ENCODE peak calls at places on chromosomes 5 and 9, in seven cellular contexts. F, M, N, X, B, C and W are unnamed samples.

GRCh38 chr9:36637491-36638270 is 65.0 kb downstream of the MELK start:
- DNase-seq in B (peak), C (no peak), F (no peak), M (no peak), X (no peak), N (no peak), W (no peak)

GRCh38 chr9:81071108-81071507 is 618.2 kb downstream of the TLE1 start:
- DNase-seq in C (no peak), N (no peak), F (no peak), M (no peak), X (no peak), B (no peak), W (no peak)

GRCh38 chr5:149203896-149204544 is 62.7 kb downstream of the ABLIM3 start:
- DNase-seq in B (no peak), X (no peak), N (no peak), F (peak), M (no peak), C (no peak), W (no peak)

GRCh38 chr5:6686916-6687409 is 26.3 kb upstream of the TENT4A start:
- DNase-seq in B (no peak), C (no peak), M (no peak), F (peak), X (no peak), N (peak), W (no peak)

GRCh38 chr9:130946778-130947617 is 8.0 kb upstream of the FIBCD1 start:
- DNase-seq in N (no peak), X (no peak), M (no peak), F (no peak), C (no peak), B (no peak), W (no peak)

GRCh38 chr9:136399176-136400037 is 563 bp downstream of the SNAPC4 start:
- DNase-seq in X (peak), M (no peak), C (peak), F (no peak), N (peak), B (no peak), W (peak)

GRCh38 chr9:109440797-109441287 is 57.3 kb downstream of the PTPN3 start:
- DNase-seq in F (peak), B (peak), M (no peak), N (peak), X (peak), C (peak), W (peak)

GRCh38 chr9:127634021-127634420 is 21.9 kb downstream of the STXBP1 start:
- DNase-seq in B (no peak), C (no peak), X (no peak), F (no peak), N (no peak), M (no peak), W (no peak)

GRCh38 chr5:89043676-89044075 is 160.7 kb upstream of the MEF2C start:
- DNase-seq in N (no peak), B (no peak), M (no peak), X (no peak), F (peak), C (no peak), W (peak)

GRCh38 chr9:81619353-81620008 is 69.9 kb downstream of the TLE1 start:
- DNase-seq in M (no peak), N (no peak), F (peak), C (no peak), B (no peak), X (no peak), W (no peak)

GRCh38 chr9:19994296-19994695 is 205.5 kb upstream of the SLC24A2 start:
- DNase-seq in N (peak), C (no peak), X (no peak), B (no peak), M (no peak), F (no peak), W (no peak)

GRCh38 chr5:165622864-165623536 is 2117.6 kb downstream of the MAT2B start:
- DNase-seq in M (no peak), F (no peak), X (no peak), N (no peak), C (no peak), B (no peak), W (no peak)

GRCh38 chr9:89350988-89351557 is 32.8 kb downstream of the SECISBP2 start:
- DNase-seq in N (no peak), F (no peak), X (no peak), M (no peak), C (no peak), B (no peak), W (no peak)

GRCh38 chr5:23446436-23446835 is 61.0 kb upstream of the PRDM9 start:
- DNase-seq in B (no peak), C (no peak), M (no peak), N (no peak), F (no peak), X (no peak), W (no peak)

GRCh38 chr9:26229324-26230054 is 551.2 kb upstream of the TUSC1 start:
- DNase-seq in B (no peak), C (no peak), M (no peak), X (no peak), F (no peak), N (no peak), W (no peak)

GRCh38 chr9:136045595-136046554 is 49.2 kb downstream of the NACC2 start:
- DNase-seq in C (no peak), X (no peak), B (no peak), N (no peak), M (no peak), F (peak), W (no peak)

GRCh38 chr5:67038817-67039603 is 157.6 kb downstream of the CD180 start:
- DNase-seq in M (no peak), N (no peak), F (peak), B (no peak), C (no peak), X (no peak), W (no peak)

GRCh38 chr9:96457266-96457665 is 7.3 kb downstream of the HABP4 start:
- DNase-seq in X (no peak), B (no peak), C (no peak), F (no peak), M (no peak), N (no peak), W (no peak)

GRCh38 chr5:21688655-21689054 is 1164.5 kb downstream of the CDH12 start:
- DNase-seq in N (no peak), F (peak), C (no peak), X (no peak), M (no peak), B (no peak), W (no peak)

GRCh38 chr9:133987946-133988665 is 4.0 kb downstream of the VAV2 start:
- DNase-seq in B (no peak), N (peak), X (no peak), M (no peak), C (no peak), F (no peak), W (no peak)

GRCh38 chr5:134906811-134907210 is 1.9 kb downstream of the PCBD2 start:
- DNase-seq in C (no peak), N (no peak), M (no peak), B (no peak), X (no peak), F (no peak), W (no peak)

GRCh38 chr5:138650999-138651766 is 76.0 kb upstream of the HSPA9 start:
- DNase-seq in F (no peak), C (no peak), B (no peak), N (no peak), M (no peak), X (no peak), W (no peak)

GRCh38 chr5:156783092-156783491 is 67.0 kb upstream of the PPP1R2B start:
- DNase-seq in B (no peak), N (no peak), F (no peak), X (no peak), M (no peak), C (no peak), W (no peak)

GRCh38 chr9:109181284-109181683 is 14.2 kb upstream of the FRRS1L start:
- DNase-seq in M (no peak), C (no peak), X (peak), N (no peak), F (no peak), B (no peak), W (peak)

GRCh38 chr5:139422307-139422893 is 16.9 kb downstream of the DNAJC18 start:
- DNase-seq in F (peak), C (peak), X (no peak), N (no peak), M (no peak), B (peak), W (peak)

GRCh38 chr5:92907914-92908606 is 673.0 kb downstream of the NR2F1-AS1 start:
- DNase-seq in F (peak), M (no peak), B (no peak), X (peak), C (no peak), N (no peak), W (no peak)

GRCh38 chr5:142015781-142016533 is 3.1 kb upstream of the GNPDA1 start:
- DNase-seq in C (peak), B (no peak), N (no peak), M (no peak), X (no peak), F (peak), W (no peak)

GRCh38 chr5:86878250-86878649 is 260.5 kb downstream of the COX7C start:
- DNase-seq in X (no peak), C (no peak), B (no peak), F (no peak), M (no peak), N (no peak), W (no peak)

DNA sequence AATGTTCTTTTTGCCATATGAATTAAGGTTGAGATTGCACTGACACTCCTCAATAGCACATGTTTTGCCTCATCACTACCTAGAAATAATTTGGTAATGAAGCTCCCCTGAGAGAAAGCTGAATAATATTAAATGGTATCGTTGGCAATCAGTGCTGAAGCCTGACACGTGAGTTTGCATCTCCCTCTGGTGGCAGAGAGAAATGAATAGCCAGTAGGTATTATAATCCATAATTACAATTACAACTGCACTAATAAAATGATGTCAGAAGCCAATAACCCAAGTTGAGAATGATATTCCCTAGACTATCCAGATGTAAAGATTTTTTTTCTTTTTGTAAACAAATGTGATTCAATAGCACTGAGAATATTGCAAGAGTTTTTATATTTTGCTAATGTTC is 700.3 kb downstream of the PTPRD start:
- DNase-seq in B (no peak), N (no peak), M (no peak), C (no peak), F (no peak), X (no peak), W (no peak)
- TF ChIP-seq CTCF in B (peak), N (no peak), M (no peak), C (no peak), F (peak), X (peak), W (peak)

DNA sequence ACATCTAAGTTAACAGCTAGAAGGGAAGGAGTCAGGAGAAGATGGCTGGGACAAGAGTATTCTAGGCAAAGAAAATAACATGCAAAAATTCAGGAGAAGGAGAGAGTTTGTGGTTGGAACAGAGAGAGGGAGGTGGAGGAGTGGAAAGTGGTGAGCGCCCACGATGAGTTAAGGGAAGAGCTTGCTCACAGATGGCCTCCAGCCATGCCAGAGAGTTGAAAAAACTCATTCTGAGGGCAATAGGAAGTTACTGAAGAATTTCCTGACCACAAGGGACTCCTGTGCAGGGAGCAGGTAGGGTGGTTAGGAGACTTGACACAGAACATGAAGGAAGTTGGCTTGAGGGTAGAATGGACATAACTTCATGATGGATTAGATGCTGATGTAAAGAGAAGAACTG is 159.7 kb downstream of the DOCK2 start:
- DNase-seq in F (no peak), C (no peak), X (no peak), M (no peak), B (no peak), N (no peak), W (no peak)
- TF ChIP-seq CTCF in F (no peak), C (no peak), X (no peak), M (no peak), B (no peak), N (no peak), W (no peak)

GRCh38 chr5:51684794-51685355 is 301.6 kb downstream of the ISL1 start:
- DNase-seq in F (no peak), N (no peak), C (no peak), B (no peak), X (no peak), M (no peak), W (no peak)
- TF ChIP-seq CTCF in F (no peak), N (peak), C (no peak), B (no peak), X (no peak), M (no peak), W (no peak)

DNA sequence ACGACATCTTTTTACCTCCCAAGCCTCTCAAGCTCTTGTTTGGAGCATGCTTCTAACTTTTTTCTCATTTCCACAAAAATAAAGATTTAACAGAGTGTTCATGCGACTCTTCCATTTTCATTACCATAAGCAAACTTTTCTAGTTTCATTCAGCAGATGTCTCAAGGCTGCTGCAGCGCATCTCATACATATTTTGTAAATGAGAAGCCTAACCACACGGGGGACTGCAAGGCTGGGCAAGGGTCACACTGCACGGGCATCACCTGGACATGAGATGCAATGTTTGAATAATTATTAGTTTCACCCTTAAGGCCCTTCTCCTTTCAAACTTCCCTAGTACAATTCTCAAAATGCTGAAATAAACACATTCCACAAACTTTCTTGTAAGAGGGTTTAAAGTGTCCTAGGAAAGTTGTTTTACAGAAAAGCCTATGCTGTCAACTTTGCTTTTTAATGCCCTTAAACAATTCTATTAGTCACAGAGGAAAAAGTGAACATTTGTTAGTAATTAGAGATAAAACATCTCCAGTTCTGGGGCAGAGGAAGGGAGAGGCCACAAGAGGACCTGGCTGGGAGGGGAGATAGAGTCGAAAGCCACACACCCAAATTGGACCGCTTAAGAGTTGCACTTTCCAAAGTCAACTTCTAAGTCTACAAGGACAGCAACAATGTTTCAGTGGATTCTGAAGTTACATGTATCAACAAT is 1.3 kb downstream of the DENND1A start:
- DNase-seq in C (no peak), F (peak), N (no peak), X (peak), M (no peak), B (no peak), W (no peak)
- TF ChIP-seq CTCF in C (no peak), F (no peak), N (no peak), X (peak), M (no peak), B (no peak), W (no peak)